ENCODE peak calls at places on chromosomes 1 and 21, in nine cellular contexts. N is aorta, Y is ascending aorta, S is AG09309, W is NCI-H1105 treated with DMSO at 0.1 percent for 48 hours, B is testis, T is NAMALWA, G is H4, F is immature natural killer cell. H is an unnamed sample.

GRCh38 chr1:115908565-115909334 is 67.6 kb upstream of the SLC22A15 start:
- DNase-seq in N (no peak), Y (no peak), S (no peak), W (no peak), B (no peak), T (no peak), G (no peak), F (no peak), H (no peak)

GRCh38 chr1:226763741-226764264 is 24.7 kb upstream of the ITPKB start:
- DNase-seq in N (no peak), Y (no peak), S (peak), W (no peak), B (no peak), T (no peak), G (peak), F (no peak), H (no peak)

GRCh38 chr1:84853743-84854721 is 39.0 kb downstream of the LPAR3 start:
- DNase-seq in N (no peak), Y (no peak), S (no peak), W (no peak), B (no peak), T (peak), G (peak), F (peak), H (no peak)

GRCh38 chr1:2611621-2612437 is 21.0 kb downstream of the MMEL1 start:
- DNase-seq in N (peak), Y (peak), S (no peak), W (no peak), B (peak), T (no peak), G (no peak), F (no peak), H (no peak)

GRCh38 chr1:17205652-17206051 is 724 bp downstream of the PADI1 start:
- DNase-seq in N (peak), Y (no peak), S (no peak), W (no peak), B (no peak), T (no peak), G (no peak), F (no peak), H (no peak)

GRCh38 chr1:24641646-24642151 is 1.4 kb upstream of the SRRM1 start:
- DNase-seq in N (peak), Y (peak), S (no peak), W (no peak), B (peak), T (peak), G (no peak), F (peak), H (no peak)

GRCh38 chr1:162906485-162906884 is 45.5 kb upstream of the CCDC190 start:
- DNase-seq in N (no peak), Y (no peak), S (no peak), W (no peak), B (no peak), T (no peak), G (no peak), F (no peak), H (no peak)

GRCh38 chr1:218529691-218530310 is 184.7 kb downstream of the TGFB2 start:
- DNase-seq in N (no peak), Y (no peak), S (no peak), W (no peak), B (no peak), T (no peak), G (no peak), F (no peak), H (no peak)

GRCh38 chr1:3251810-3252429 is 182.9 kb downstream of the PRDM16 start:
- DNase-seq in N (no peak), Y (no peak), S (no peak), W (no peak), B (no peak), T (no peak), G (no peak), F (no peak), H (no peak)

GRCh38 chr1:2543543-2544092 is 12.6 kb upstream of the TNFRSF14 start:
- DNase-seq in N (no peak), Y (no peak), S (no peak), W (no peak), B (no peak), T (no peak), G (no peak), F (peak), H (peak)

GRCh38 chr1:76154213-76154956 is 79.8 kb downstream of the ST6GALNAC3 start:
- DNase-seq in N (peak), Y (peak), S (peak), W (peak), B (peak), T (peak), G (peak), F (peak), H (peak)

GRCh38 chr21:17512245-17513213 is at the start of gene CXADR:
- DNase-seq in N (peak), Y (no peak), S (no peak), W (peak), B (peak), T (peak), G (peak), F (peak), H (peak)

GRCh38 chr1:229012823-229013222 is 258.1 kb upstream of the RAB4A start:
- DNase-seq in N (no peak), Y (no peak), S (no peak), W (no peak), B (no peak), T (no peak), G (no peak), F (no peak), H (no peak)

GRCh38 chr1:223242382-223242955 is 99.4 kb upstream of the TLR5 start:
- DNase-seq in N (no peak), Y (no peak), S (no peak), W (no peak), B (no peak), T (no peak), G (no peak), F (no peak), H (no peak)

GRCh38 chr1:185419718-185420117 is 102.7 kb upstream of the IVNS1ABP start:
- DNase-seq in N (no peak), Y (no peak), S (no peak), W (no peak), B (no peak), T (no peak), G (no peak), F (no peak), H (no peak)

GRCh38 chr1:29858646-29859045 is 622.3 kb downstream of the PTPRU start:
- DNase-seq in N (no peak), Y (no peak), S (no peak), W (no peak), B (no peak), T (no peak), G (no peak), F (no peak), H (no peak)